ENCODE peak calls at places on chromosomes 2 and 18, in five cellular contexts. One of them, this sample, is unnamed.

GRCh38 chr18:75268206-75268605 is 57.6 kb downstream of the TSHZ1 start:
- DNase-seq in Peyer's patch: no peak
- DNase-seq in mammary epithelial cell: no peak
- DNase-seq in MCF 10A: no peak
- DNase-seq in progenitor cell of endocrine pancreas: no peak
- DNase-seq in this sample: no peak

GRCh38 chr2:240869956-240870875 is 1.6 kb downstream of the AGXT start:
- DNase-seq in Peyer's patch: no peak
- DNase-seq in mammary epithelial cell: no peak
- DNase-seq in MCF 10A: no peak
- DNase-seq in progenitor cell of endocrine pancreas: no peak
- DNase-seq in this sample: no peak

GRCh38 chr2:153287109-153287801 is 191.3 kb downstream of the RPRM start:
- DNase-seq in Peyer's patch: no peak
- DNase-seq in mammary epithelial cell: no peak
- DNase-seq in MCF 10A: no peak
- DNase-seq in progenitor cell of endocrine pancreas: peak
- DNase-seq in this sample: no peak

GRCh38 chr18:49747876-49748275 is 65.5 kb downstream of the ACAA2 start:
- DNase-seq in Peyer's patch: no peak
- DNase-seq in mammary epithelial cell: no peak
- DNase-seq in MCF 10A: no peak
- DNase-seq in progenitor cell of endocrine pancreas: no peak
- DNase-seq in this sample: no peak

GRCh38 chr2:132412021-132412420 is 4.6 kb upstream of the GPR39 start:
- DNase-seq in Peyer's patch: no peak
- DNase-seq in mammary epithelial cell: no peak
- DNase-seq in MCF 10A: no peak
- DNase-seq in progenitor cell of endocrine pancreas: no peak
- DNase-seq in this sample: no peak

GRCh38 chr2:226220511-226220910 is 579.1 kb downstream of the IRS1 start:
- DNase-seq in Peyer's patch: no peak
- DNase-seq in mammary epithelial cell: no peak
- DNase-seq in MCF 10A: no peak
- DNase-seq in progenitor cell of endocrine pancreas: no peak
- DNase-seq in this sample: no peak

GRCh38 chr2:183782436-183782835 is 658.2 kb downstream of the NUP35 start:
- DNase-seq in Peyer's patch: no peak
- DNase-seq in mammary epithelial cell: no peak
- DNase-seq in MCF 10A: no peak
- DNase-seq in progenitor cell of endocrine pancreas: no peak
- DNase-seq in this sample: no peak

GRCh38 chr18:21997207-21998143 is 171.9 kb upstream of the GATA6 start:
- DNase-seq in Peyer's patch: no peak
- DNase-seq in mammary epithelial cell: peak
- DNase-seq in MCF 10A: peak
- DNase-seq in progenitor cell of endocrine pancreas: no peak
- DNase-seq in this sample: no peak

GRCh38 chr2:67260348-67261277 is 136.5 kb upstream of the ETAA1 start:
- DNase-seq in Peyer's patch: peak
- DNase-seq in mammary epithelial cell: peak
- DNase-seq in MCF 10A: peak
- DNase-seq in progenitor cell of endocrine pancreas: no peak
- DNase-seq in this sample: no peak

GRCh38 chr18:57281519-57281918 is 70.8 kb upstream of the ST8SIA3 start:
- DNase-seq in Peyer's patch: no peak
- DNase-seq in mammary epithelial cell: no peak
- DNase-seq in MCF 10A: no peak
- DNase-seq in progenitor cell of endocrine pancreas: no peak
- DNase-seq in this sample: no peak
- TF ChIP-seq CTCF in Peyer's patch: no peak
- TF ChIP-seq CTCF in mammary epithelial cell: no peak
- TF ChIP-seq CTCF in MCF 10A: no peak
- TF ChIP-seq CTCF in progenitor cell of endocrine pancreas: no peak
- TF ChIP-seq CTCF in this sample: no peak

GRCh38 chr2:28461056-28461455 is 34.8 kb upstream of the PLB1 start:
- DNase-seq in Peyer's patch: no peak
- DNase-seq in mammary epithelial cell: no peak
- DNase-seq in MCF 10A: no peak
- DNase-seq in progenitor cell of endocrine pancreas: no peak
- DNase-seq in this sample: no peak

GRCh38 chr2:28454016-28454930 is 41.6 kb upstream of the PLB1 start:
- DNase-seq in Peyer's patch: no peak
- DNase-seq in mammary epithelial cell: peak
- DNase-seq in MCF 10A: no peak
- DNase-seq in progenitor cell of endocrine pancreas: no peak
- DNase-seq in this sample: no peak

GRCh38 chr2:28452534-28453081 is 43.3 kb upstream of the PLB1 start:
- DNase-seq in Peyer's patch: peak
- DNase-seq in mammary epithelial cell: no peak
- DNase-seq in MCF 10A: peak
- DNase-seq in progenitor cell of endocrine pancreas: peak
- DNase-seq in this sample: peak

GRCh38 chr2:28453396-28453795 is 42.5 kb upstream of the PLB1 start:
- DNase-seq in Peyer's patch: no peak
- DNase-seq in mammary epithelial cell: no peak
- DNase-seq in MCF 10A: no peak
- DNase-seq in progenitor cell of endocrine pancreas: no peak
- DNase-seq in this sample: no peak

DNA sequence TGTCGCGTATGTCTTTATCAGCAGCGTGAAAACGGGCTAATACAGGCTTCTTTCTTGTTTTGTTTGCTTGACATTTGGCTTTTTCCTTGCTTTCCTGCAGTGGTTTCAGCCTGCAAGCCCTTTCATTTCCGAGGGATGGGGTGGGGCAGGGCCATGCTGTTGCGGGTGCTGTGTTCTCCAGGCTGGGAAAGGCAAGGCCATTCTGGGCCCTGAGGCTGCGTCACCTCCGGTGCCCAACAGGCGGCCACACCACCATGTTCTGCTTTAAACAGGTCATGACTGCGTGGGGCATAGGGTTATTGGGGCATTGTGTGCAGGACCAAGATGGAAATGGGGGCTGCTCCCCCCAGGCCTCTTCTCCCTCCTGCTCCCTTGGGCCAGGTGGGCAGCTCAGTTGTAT is 38.6 kb upstream of the PLB1 start:
- DNase-seq in Peyer's patch: peak
- DNase-seq in mammary epithelial cell: no peak
- DNase-seq in MCF 10A: no peak
- DNase-seq in progenitor cell of endocrine pancreas: no peak
- DNase-seq in this sample: no peak
- TF ChIP-seq CTCF in Peyer's patch: no peak
- TF ChIP-seq CTCF in mammary epithelial cell: no peak
- TF ChIP-seq CTCF in MCF 10A: no peak
- TF ChIP-seq CTCF in progenitor cell of endocrine pancreas: no peak
- TF ChIP-seq CTCF in this sample: no peak

DNA sequence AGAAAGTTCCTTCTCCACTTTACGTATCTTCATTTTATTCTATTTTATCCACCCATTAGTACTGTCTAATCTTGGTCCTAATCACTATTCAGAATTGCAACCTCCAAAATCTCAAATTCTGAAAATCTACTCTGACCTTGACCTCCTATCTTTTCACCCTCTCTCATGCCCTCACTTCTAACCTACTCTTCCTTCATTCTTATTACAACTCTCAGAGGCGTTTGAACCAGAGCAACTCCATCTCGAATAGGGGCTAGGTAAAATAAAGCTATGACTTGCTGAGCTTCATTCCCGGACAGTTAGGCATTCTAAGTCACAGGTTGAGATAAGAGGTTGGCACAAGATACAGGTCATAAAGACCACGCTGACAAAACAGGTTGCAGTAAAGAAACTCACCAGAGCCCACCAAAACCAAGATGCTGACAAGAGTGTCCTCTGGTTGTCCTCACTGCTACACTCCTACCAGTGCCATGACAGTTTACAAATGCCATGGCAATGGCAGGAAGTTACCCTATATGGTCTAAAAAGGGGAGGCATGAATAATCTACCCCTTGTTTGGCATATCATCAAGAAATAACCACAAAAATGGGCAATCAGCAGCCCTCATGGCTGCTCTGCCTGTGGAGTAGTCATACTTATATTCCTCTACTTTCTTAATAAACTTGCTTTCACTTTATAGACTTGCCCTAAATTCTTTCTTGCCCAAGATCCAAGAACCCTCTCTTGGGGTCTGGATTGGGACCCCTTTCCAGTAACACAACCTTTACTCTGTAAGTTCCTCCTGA is 11.4 kb downstream of the CCDC88A start:
- DNase-seq in Peyer's patch: no peak
- DNase-seq in mammary epithelial cell: peak
- DNase-seq in MCF 10A: peak
- DNase-seq in progenitor cell of endocrine pancreas: no peak
- DNase-seq in this sample: no peak
- TF ChIP-seq CTCF in Peyer's patch: no peak
- TF ChIP-seq CTCF in mammary epithelial cell: no peak
- TF ChIP-seq CTCF in MCF 10A: no peak
- TF ChIP-seq CTCF in progenitor cell of endocrine pancreas: no peak
- TF ChIP-seq CTCF in this sample: no peak

GRCh38 chr2:207767461-207768167 is 2.1 kb downstream of the FZD5 start:
- DNase-seq in Peyer's patch: peak
- DNase-seq in mammary epithelial cell: peak
- DNase-seq in MCF 10A: no peak
- DNase-seq in progenitor cell of endocrine pancreas: peak
- DNase-seq in this sample: peak
- TF ChIP-seq CTCF in Peyer's patch: no peak
- TF ChIP-seq CTCF in mammary epithelial cell: peak
- TF ChIP-seq CTCF in MCF 10A: no peak
- TF ChIP-seq CTCF in progenitor cell of endocrine pancreas: peak
- TF ChIP-seq CTCF in this sample: no peak

GRCh38 chr2:119012345-119013301 is 70.6 kb downstream of the MARCO start:
- DNase-seq in Peyer's patch: no peak
- DNase-seq in mammary epithelial cell: no peak
- DNase-seq in MCF 10A: no peak
- DNase-seq in progenitor cell of endocrine pancreas: no peak
- DNase-seq in this sample: no peak

GRCh38 chr2:119011910-119012209 is 69.9 kb downstream of the MARCO start:
- DNase-seq in Peyer's patch: no peak
- DNase-seq in mammary epithelial cell: no peak
- DNase-seq in MCF 10A: no peak
- DNase-seq in progenitor cell of endocrine pancreas: no peak
- DNase-seq in this sample: no peak

GRCh38 chr2:119009110-119009509 is 67.1 kb downstream of the MARCO start:
- DNase-seq in Peyer's patch: no peak
- DNase-seq in mammary epithelial cell: no peak
- DNase-seq in MCF 10A: no peak
- DNase-seq in progenitor cell of endocrine pancreas: no peak
- DNase-seq in this sample: no peak

GRCh38 chr2:119010336-119010735 is 68.3 kb downstream of the MARCO start:
- DNase-seq in Peyer's patch: no peak
- DNase-seq in mammary epithelial cell: no peak
- DNase-seq in MCF 10A: no peak
- DNase-seq in progenitor cell of endocrine pancreas: no peak
- DNase-seq in this sample: no peak

GRCh38 chr2:119011162-119011909 is 69.3 kb downstream of the MARCO start:
- DNase-seq in Peyer's patch: peak
- DNase-seq in mammary epithelial cell: no peak
- DNase-seq in MCF 10A: no peak
- DNase-seq in progenitor cell of endocrine pancreas: peak
- DNase-seq in this sample: peak
- TF ChIP-seq CTCF in Peyer's patch: no peak
- TF ChIP-seq CTCF in mammary epithelial cell: peak
- TF ChIP-seq CTCF in MCF 10A: peak
- TF ChIP-seq CTCF in progenitor cell of endocrine pancreas: peak
- TF ChIP-seq CTCF in this sample: peak

GRCh38 chr18:35122586-35123224 is 81.5 kb downstream of the MAPRE2 start:
- DNase-seq in Peyer's patch: no peak
- DNase-seq in mammary epithelial cell: no peak
- DNase-seq in MCF 10A: peak
- DNase-seq in progenitor cell of endocrine pancreas: no peak
- DNase-seq in this sample: peak
- TF ChIP-seq CTCF in Peyer's patch: no peak
- TF ChIP-seq CTCF in mammary epithelial cell: no peak
- TF ChIP-seq CTCF in MCF 10A: no peak
- TF ChIP-seq CTCF in progenitor cell of endocrine pancreas: peak
- TF ChIP-seq CTCF in this sample: peak

DNA sequence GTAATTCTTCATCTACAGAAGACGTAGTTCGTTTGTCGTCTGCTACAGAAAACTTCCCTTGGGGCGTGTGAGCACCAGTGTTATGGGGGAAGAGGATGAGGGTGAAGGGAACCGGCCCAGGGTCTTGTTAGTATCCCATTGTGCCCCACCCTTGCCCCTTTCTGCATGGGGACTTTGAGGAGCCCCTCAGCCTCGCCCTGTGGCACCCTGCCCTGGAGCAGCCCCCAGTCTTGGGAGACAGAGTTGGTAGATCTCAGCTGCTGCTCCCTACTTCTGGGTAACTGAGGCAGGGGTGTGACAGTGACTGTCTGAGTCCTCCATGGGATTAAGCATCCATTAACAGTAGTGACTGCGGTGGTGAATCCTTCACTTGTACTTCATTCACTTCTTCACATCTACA is 50.1 kb downstream of the RNF144A start:
- DNase-seq in Peyer's patch: no peak
- DNase-seq in mammary epithelial cell: no peak
- DNase-seq in MCF 10A: no peak
- DNase-seq in progenitor cell of endocrine pancreas: no peak
- DNase-seq in this sample: no peak
- TF ChIP-seq CTCF in Peyer's patch: no peak
- TF ChIP-seq CTCF in mammary epithelial cell: no peak
- TF ChIP-seq CTCF in MCF 10A: no peak
- TF ChIP-seq CTCF in progenitor cell of endocrine pancreas: no peak
- TF ChIP-seq CTCF in this sample: no peak

This sample was measured in glutamatergic neuron.